ENCODE peak calls at places on chromosomes 12 and 14, in four cellular contexts. J is amygdala; F is tibial artery; N is activated naive CD8-positive, alpha-beta T cell treated with anti-CD3 and anti-CD28 coated beads, Interleukin-2, amount 50 U/mL, for 24 hours. H is an unnamed sample.

GRCh38 chr12:1791104-1791927 is 29.0 kb upstream of the LRTM2 start:
- DNase-seq in N (peak), F (peak), J (peak), H (no peak)

GRCh38 chr12:120370343-120371243 is 1.6 kb upstream of the MSI1 start:
- DNase-seq in F (no peak), N (no peak), J (no peak), H (no peak)

GRCh38 chr12:123929869-123930583 is 42.6 kb downstream of the CCDC92 start:
- DNase-seq in N (no peak), J (no peak), F (no peak), H (no peak)

GRCh38 chr12:50661300-50662120 is 102.4 kb upstream of the ATF1 start:
- DNase-seq in N (no peak), F (no peak), J (no peak), H (no peak)

GRCh38 chr12:53862206-53862605 is 76.4 kb upstream of the HOXC13 start:
- DNase-seq in F (no peak), J (no peak), N (no peak), H (no peak)

GRCh38 chr14:22118894-22119477 is 445.4 kb upstream of the OR4E1 start:
- DNase-seq in N (no peak), J (no peak), F (no peak), H (no peak)

GRCh38 chr12:94644622-94645021 is 5.7 kb downstream of the TMCC3 start:
- DNase-seq in N (no peak), J (no peak), F (no peak), H (no peak)

GRCh38 chr12:19251481-19251880 is 121.9 kb downstream of the PLEKHA5 start:
- DNase-seq in F (no peak), N (no peak), J (no peak), H (no peak)

GRCh38 chr14:69317780-69318179 is 57.8 kb downstream of the GALNT16 start:
- DNase-seq in F (peak), J (no peak), N (no peak), H (no peak)

GRCh38 chr12:96094201-96094600 is 58.8 kb upstream of the LTA4H start:
- DNase-seq in F (no peak), J (no peak), N (no peak), H (no peak)

GRCh38 chr12:22481557-22482104 is 62.7 kb downstream of the C2CD5 start:
- DNase-seq in N (no peak), F (no peak), J (no peak), H (no peak)

GRCh38 chr12:70534466-70534865 is 102.8 kb downstream of the PTPRB start:
- DNase-seq in F (no peak), N (no peak), J (no peak), H (no peak)

GRCh38 chr14:61429316-61429715 is 107.9 kb downstream of the PRKCH start:
- DNase-seq in F (no peak), J (no peak), N (no peak), H (no peak)

GRCh38 chr12:53251477-53252348 is 16.4 kb upstream of the ESPL1 start:
- DNase-seq in N (peak), J (peak), F (peak), H (peak)

GRCh38 chr12:52082026-52082667 is 2.6 kb downstream of the SMIM41 start:
- DNase-seq in J (no peak), F (no peak), N (no peak), H (no peak)

GRCh38 chr12:64526859-64527258 is 74.9 kb downstream of the TBK1 start:
- DNase-seq in F (no peak), N (no peak), J (no peak), H (no peak)

GRCh38 chr14:100893228-100893601 is 10.3 kb downstream of the RTL1 start:
- DNase-seq in J (no peak), F (peak), N (no peak), H (no peak)

GRCh38 chr14:101774814-101775213 is 13.3 kb downstream of the PPP2R5C start:
- DNase-seq in J (no peak), F (no peak), N (no peak), H (no peak)

GRCh38 chr12:52650520-52651081 is 1.4 kb downstream of the KRT2 start:
- DNase-seq in F (no peak), J (no peak), N (no peak), H (no peak)

GRCh38 chr12:68899251-68899771 is 33.7 kb downstream of the CPM start:
- DNase-seq in F (peak), N (no peak), J (no peak), H (no peak)

GRCh38 chr12:125549836-125550235 is 484.6 kb downstream of the AACS start:
- DNase-seq in J (no peak), N (no peak), F (no peak), H (no peak)

GRCh38 chr12:132827763-132828703 is 636 bp downstream of the GOLGA3 start:
- DNase-seq in F (no peak), J (no peak), N (peak), H (no peak)

GRCh38 chr12:3882896-3883564 is 9.8 kb upstream of the PARP11 start:
- DNase-seq in N (no peak), F (no peak), J (no peak), H (no peak)

GRCh38 chr14:101113108-101113612 is 209.6 kb upstream of the RTL1 start:
- DNase-seq in F (peak), J (no peak), N (no peak), H (no peak)

GRCh38 chr12:111204684-111205305 is 164.1 kb downstream of the PHETA1 start:
- DNase-seq in J (no peak), F (no peak), N (no peak), H (no peak)

GRCh38 chr12:113231275-113232231 is 10.3 kb downstream of the TPCN1 start:
- DNase-seq in N (no peak), F (peak), J (no peak), H (no peak)

H was measured in cerebellar nuclear complex.